ENCODE peak calls at places on chromosomes 16 and 17, in six cellular contexts. One of them, this sample, is unnamed.

GRCh38 chr17:71494045-71494444 is 626.8 kb upstream of the SOX9 start:
- DNase-seq in mesothelial cell of epicardium: no peak
- DNase-seq in prostate gland: no peak
- DNase-seq in dorsolateral prefrontal cortex: no peak
- DNase-seq in AG04449: no peak
- DNase-seq in cardiac muscle cell: peak
- DNase-seq in this sample: no peak

GRCh38 chr17:67244621-67245072 is 349 bp downstream of the HELZ start:
- DNase-seq in dorsolateral prefrontal cortex: no peak
- DNase-seq in AG04449: no peak
- DNase-seq in prostate gland: peak
- DNase-seq in mesothelial cell of epicardium: no peak
- DNase-seq in cardiac muscle cell: no peak
- DNase-seq in this sample: no peak

GRCh38 chr16:80369559-80369958 is 171.2 kb upstream of the DYNLRB2 start:
- DNase-seq in mesothelial cell of epicardium: peak
- DNase-seq in cardiac muscle cell: peak
- DNase-seq in dorsolateral prefrontal cortex: peak
- DNase-seq in prostate gland: peak
- DNase-seq in AG04449: peak
- DNase-seq in this sample: peak

GRCh38 chr17:17868637-17869522 is 32.1 kb upstream of the SREBF1 start:
- DNase-seq in mesothelial cell of epicardium: no peak
- DNase-seq in AG04449: no peak
- DNase-seq in cardiac muscle cell: peak
- DNase-seq in prostate gland: no peak
- DNase-seq in dorsolateral prefrontal cortex: no peak
- DNase-seq in this sample: no peak

GRCh38 chr17:18158022-18158600 is 25.5 kb upstream of the ALKBH5 start:
- DNase-seq in dorsolateral prefrontal cortex: peak
- DNase-seq in prostate gland: peak
- DNase-seq in AG04449: no peak
- DNase-seq in cardiac muscle cell: peak
- DNase-seq in mesothelial cell of epicardium: peak
- DNase-seq in this sample: peak

GRCh38 chr17:75065562-75066151 is 18.6 kb downstream of the KCTD2 start:
- DNase-seq in dorsolateral prefrontal cortex: no peak
- DNase-seq in mesothelial cell of epicardium: no peak
- DNase-seq in prostate gland: no peak
- DNase-seq in cardiac muscle cell: no peak
- DNase-seq in AG04449: no peak
- DNase-seq in this sample: no peak

GRCh38 chr17:10171581-10171981 is 26.8 kb downstream of the GAS7 start:
- DNase-seq in dorsolateral prefrontal cortex: no peak
- DNase-seq in prostate gland: no peak
- DNase-seq in mesothelial cell of epicardium: no peak
- DNase-seq in AG04449: no peak
- DNase-seq in cardiac muscle cell: peak
- DNase-seq in this sample: no peak

GRCh38 chr16:50837324-50837723 is 95.4 kb downstream of the CYLD start:
- DNase-seq in cardiac muscle cell: no peak
- DNase-seq in AG04449: no peak
- DNase-seq in dorsolateral prefrontal cortex: no peak
- DNase-seq in prostate gland: no peak
- DNase-seq in mesothelial cell of epicardium: no peak
- DNase-seq in this sample: no peak

GRCh38 chr16:49750341-49751011 is 105.4 kb downstream of the ZNF423 start:
- DNase-seq in mesothelial cell of epicardium: no peak
- DNase-seq in dorsolateral prefrontal cortex: no peak
- DNase-seq in AG04449: no peak
- DNase-seq in cardiac muscle cell: peak
- DNase-seq in prostate gland: no peak
- DNase-seq in this sample: no peak

GRCh38 chr16:57390635-57391307 is 13.8 kb upstream of the CCL17 start:
- DNase-seq in prostate gland: no peak
- DNase-seq in mesothelial cell of epicardium: no peak
- DNase-seq in AG04449: no peak
- DNase-seq in dorsolateral prefrontal cortex: no peak
- DNase-seq in cardiac muscle cell: peak
- DNase-seq in this sample: no peak

GRCh38 chr17:39867891-39868553 is at the start of gene ZPBP2:
- DNase-seq in cardiac muscle cell: no peak
- DNase-seq in AG04449: no peak
- DNase-seq in dorsolateral prefrontal cortex: no peak
- DNase-seq in mesothelial cell of epicardium: no peak
- DNase-seq in prostate gland: no peak
- DNase-seq in this sample: no peak

GRCh38 chr17:55177159-55177913 is 87.4 kb upstream of the HLF start:
- DNase-seq in prostate gland: no peak
- DNase-seq in mesothelial cell of epicardium: no peak
- DNase-seq in dorsolateral prefrontal cortex: no peak
- DNase-seq in AG04449: no peak
- DNase-seq in cardiac muscle cell: peak
- DNase-seq in this sample: no peak

GRCh38 chr17:71409712-71410111 is 711.1 kb upstream of the SOX9 start:
- DNase-seq in cardiac muscle cell: peak
- DNase-seq in dorsolateral prefrontal cortex: no peak
- DNase-seq in mesothelial cell of epicardium: no peak
- DNase-seq in AG04449: peak
- DNase-seq in prostate gland: no peak
- DNase-seq in this sample: no peak

GRCh38 chr16:2465653-2466415 is 5.3 kb upstream of the NTN3 start:
- DNase-seq in mesothelial cell of epicardium: no peak
- DNase-seq in AG04449: no peak
- DNase-seq in prostate gland: no peak
- DNase-seq in cardiac muscle cell: no peak
- DNase-seq in dorsolateral prefrontal cortex: no peak
- DNase-seq in this sample: no peak
- TF ChIP-seq CTCF in mesothelial cell of epicardium: no peak
- TF ChIP-seq CTCF in AG04449: no peak
- TF ChIP-seq CTCF in prostate gland: no peak
- TF ChIP-seq CTCF in cardiac muscle cell: peak
- TF ChIP-seq CTCF in dorsolateral prefrontal cortex: no peak
- TF ChIP-seq CTCF in this sample: peak

GRCh38 chr16:4212934-4213296 is 29.0 kb downstream of the SRL start:
- DNase-seq in AG04449: no peak
- DNase-seq in mesothelial cell of epicardium: no peak
- DNase-seq in dorsolateral prefrontal cortex: no peak
- DNase-seq in prostate gland: no peak
- DNase-seq in cardiac muscle cell: peak
- DNase-seq in this sample: no peak
- TF ChIP-seq CTCF in AG04449: no peak
- TF ChIP-seq CTCF in mesothelial cell of epicardium: no peak
- TF ChIP-seq CTCF in dorsolateral prefrontal cortex: no peak
- TF ChIP-seq CTCF in prostate gland: no peak
- TF ChIP-seq CTCF in cardiac muscle cell: no peak
- TF ChIP-seq CTCF in this sample: no peak

DNA sequence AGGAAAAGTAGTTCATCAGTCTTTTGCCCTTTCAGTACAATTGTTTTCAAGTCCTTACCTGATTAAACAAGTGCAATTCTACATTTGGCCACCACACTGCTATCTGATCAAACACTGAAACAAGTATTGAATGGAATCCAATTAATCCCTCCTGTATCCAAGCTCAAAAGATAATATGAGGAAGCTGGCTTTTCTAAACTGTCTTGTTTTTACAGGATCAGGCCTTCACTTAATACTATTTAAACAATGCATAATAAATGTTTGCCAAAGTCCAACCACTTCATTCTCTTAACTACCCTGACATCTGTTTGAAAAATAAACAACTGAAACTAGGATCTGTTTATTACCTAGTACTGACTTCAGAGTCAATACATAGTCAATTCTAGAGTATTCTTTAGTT is 131.6 kb downstream of the MRTFB start:
- DNase-seq in dorsolateral prefrontal cortex: no peak
- DNase-seq in mesothelial cell of epicardium: no peak
- DNase-seq in cardiac muscle cell: no peak
- DNase-seq in prostate gland: peak
- DNase-seq in AG04449: no peak
- DNase-seq in this sample: no peak
- TF ChIP-seq CTCF in dorsolateral prefrontal cortex: peak
- TF ChIP-seq CTCF in mesothelial cell of epicardium: peak
- TF ChIP-seq CTCF in cardiac muscle cell: peak
- TF ChIP-seq CTCF in prostate gland: peak
- TF ChIP-seq CTCF in AG04449: no peak
- TF ChIP-seq CTCF in this sample: peak

GRCh38 chr17:19260958-19261357 is 23.8 kb downstream of the EPN2 start:
- DNase-seq in mesothelial cell of epicardium: no peak
- DNase-seq in prostate gland: no peak
- DNase-seq in AG04449: no peak
- DNase-seq in cardiac muscle cell: no peak
- DNase-seq in dorsolateral prefrontal cortex: no peak
- DNase-seq in this sample: no peak
- TF ChIP-seq CTCF in mesothelial cell of epicardium: no peak
- TF ChIP-seq CTCF in prostate gland: no peak
- TF ChIP-seq CTCF in AG04449: no peak
- TF ChIP-seq CTCF in cardiac muscle cell: no peak
- TF ChIP-seq CTCF in dorsolateral prefrontal cortex: peak
- TF ChIP-seq CTCF in this sample: no peak

GRCh38 chr16:1961651-1962067 is 2.3 kb downstream of the NDUFB10 start:
- DNase-seq in cardiac muscle cell: no peak
- DNase-seq in AG04449: no peak
- DNase-seq in dorsolateral prefrontal cortex: no peak
- DNase-seq in mesothelial cell of epicardium: no peak
- DNase-seq in prostate gland: no peak
- DNase-seq in this sample: no peak

GRCh38 chr16:1964506-1965471 is at the start of gene RPS2:
- DNase-seq in dorsolateral prefrontal cortex: peak
- DNase-seq in prostate gland: peak
- DNase-seq in cardiac muscle cell: peak
- DNase-seq in mesothelial cell of epicardium: peak
- DNase-seq in AG04449: peak
- DNase-seq in this sample: peak

GRCh38 chr16:1965610-1966009 is 984 bp upstream of the RPS2 start:
- DNase-seq in cardiac muscle cell: no peak
- DNase-seq in prostate gland: no peak
- DNase-seq in mesothelial cell of epicardium: no peak
- DNase-seq in AG04449: no peak
- DNase-seq in dorsolateral prefrontal cortex: no peak
- DNase-seq in this sample: no peak

GRCh38 chr16:1966460-1966859 is at the start of gene RNF151:
- DNase-seq in mesothelial cell of epicardium: no peak
- DNase-seq in prostate gland: no peak
- DNase-seq in dorsolateral prefrontal cortex: no peak
- DNase-seq in cardiac muscle cell: no peak
- DNase-seq in AG04449: no peak
- DNase-seq in this sample: no peak

GRCh38 chr16:1964046-1964505 is 550 bp downstream of the RPS2 start:
- DNase-seq in AG04449: no peak
- DNase-seq in prostate gland: no peak
- DNase-seq in mesothelial cell of epicardium: no peak
- DNase-seq in cardiac muscle cell: peak
- DNase-seq in dorsolateral prefrontal cortex: no peak
- DNase-seq in this sample: no peak
- TF ChIP-seq CTCF in AG04449: no peak
- TF ChIP-seq CTCF in prostate gland: no peak
- TF ChIP-seq CTCF in mesothelial cell of epicardium: no peak
- TF ChIP-seq CTCF in cardiac muscle cell: peak
- TF ChIP-seq CTCF in dorsolateral prefrontal cortex: no peak
- TF ChIP-seq CTCF in this sample: peak

GRCh38 chr17:31414590-31414918 is 23.1 kb downstream of the RAB11FIP4 start:
- DNase-seq in prostate gland: no peak
- DNase-seq in cardiac muscle cell: no peak
- DNase-seq in dorsolateral prefrontal cortex: no peak
- DNase-seq in mesothelial cell of epicardium: no peak
- DNase-seq in AG04449: no peak
- DNase-seq in this sample: no peak

GRCh38 chr17:31415640-31416502 is 24.4 kb downstream of the RAB11FIP4 start:
- DNase-seq in prostate gland: no peak
- DNase-seq in cardiac muscle cell: no peak
- DNase-seq in AG04449: no peak
- DNase-seq in mesothelial cell of epicardium: no peak
- DNase-seq in dorsolateral prefrontal cortex: no peak
- DNase-seq in this sample: no peak

GRCh38 chr17:31413871-31414589 is 22.6 kb downstream of the RAB11FIP4 start:
- DNase-seq in prostate gland: no peak
- DNase-seq in mesothelial cell of epicardium: no peak
- DNase-seq in cardiac muscle cell: peak
- DNase-seq in dorsolateral prefrontal cortex: peak
- DNase-seq in AG04449: peak
- DNase-seq in this sample: no peak

GRCh38 chr17:31416503-31416923 is 25.0 kb downstream of the RAB11FIP4 start:
- DNase-seq in mesothelial cell of epicardium: no peak
- DNase-seq in prostate gland: no peak
- DNase-seq in AG04449: no peak
- DNase-seq in dorsolateral prefrontal cortex: peak
- DNase-seq in cardiac muscle cell: peak
- DNase-seq in this sample: no peak

GRCh38 chr17:31415004-31415454 is 23.6 kb downstream of the RAB11FIP4 start:
- DNase-seq in prostate gland: no peak
- DNase-seq in mesothelial cell of epicardium: no peak
- DNase-seq in cardiac muscle cell: no peak
- DNase-seq in dorsolateral prefrontal cortex: no peak
- DNase-seq in AG04449: no peak
- DNase-seq in this sample: no peak
- TF ChIP-seq CTCF in prostate gland: no peak
- TF ChIP-seq CTCF in mesothelial cell of epicardium: no peak
- TF ChIP-seq CTCF in cardiac muscle cell: no peak
- TF ChIP-seq CTCF in dorsolateral prefrontal cortex: no peak
- TF ChIP-seq CTCF in AG04449: no peak
- TF ChIP-seq CTCF in this sample: no peak

This sample was measured in progenitor cell of endocrine pancreas.